ENCODE peak calls at places on chromosomes 3 and 15, in seven cellular contexts. T is bronchial epithelial cell, L is NCI-H446 treated with DMSO at 0.1 percent for 48 hours, F is Daoy, X is CD14-positive monocyte, D is small intestine, P is heart left ventricle. G is an unnamed sample.

GRCh38 chr3:193132923-193133463 is 108.0 kb upstream of the PLAAT1 start:
- DNase-seq in T (peak), L (peak), F (peak), X (no peak), D (no peak), P (no peak), G (peak)

GRCh38 chr3:195248281-195248680 is 22.7 kb downstream of the XXYLT1 start:
- DNase-seq in T (no peak), L (no peak), F (no peak), X (no peak), D (no peak), P (no peak), G (no peak)

GRCh38 chr3:179454887-179455286 is 3.6 kb upstream of the GNB4 start:
- DNase-seq in T (peak), L (no peak), F (no peak), X (no peak), D (no peak), P (no peak), G (no peak)

GRCh38 chr15:52799145-52799811 is 9.1 kb upstream of the ONECUT1 start:
- DNase-seq in T (no peak), L (no peak), F (no peak), X (no peak), D (no peak), P (no peak), G (no peak)

GRCh38 chr3:182078314-182078713 is 366.6 kb downstream of the SOX2 start:
- DNase-seq in T (no peak), L (no peak), F (no peak), X (no peak), D (no peak), P (no peak), G (no peak)

GRCh38 chr15:51939216-51939615 is 32.4 kb downstream of the LEO1 start:
- DNase-seq in T (no peak), L (no peak), F (no peak), X (no peak), D (no peak), P (no peak), G (no peak)

GRCh38 chr15:42595641-42596240 is 20.3 kb downstream of the STARD9 start:
- DNase-seq in T (no peak), L (no peak), F (no peak), X (no peak), D (no peak), P (peak), G (no peak)

GRCh38 chr3:174162550-174162949 is 696.6 kb upstream of the NAALADL2 start:
- DNase-seq in T (peak), L (no peak), F (no peak), X (no peak), D (no peak), P (no peak), G (no peak)

GRCh38 chr15:89751748-89752147 is 699 bp upstream of the MESP1 start:
- DNase-seq in T (peak), L (no peak), F (no peak), X (no peak), D (no peak), P (no peak), G (peak)

GRCh38 chr3:68817243-68817642 is 115.1 kb downstream of the TAFA4 start:
- DNase-seq in T (peak), L (no peak), F (no peak), X (no peak), D (no peak), P (no peak), G (peak)

GRCh38 chr3:155766206-155766605 is 21.3 kb upstream of the PLCH1 start:
- DNase-seq in T (peak), L (no peak), F (no peak), X (no peak), D (no peak), P (no peak), G (peak)

GRCh38 chr15:49991587-49991986 is 127.4 kb downstream of the ATP8B4 start:
- DNase-seq in T (no peak), L (no peak), F (no peak), X (no peak), D (no peak), P (no peak), G (no peak)

GRCh38 chr3:114447950-114448479 is 154.2 kb downstream of the TIGIT start:
- DNase-seq in T (no peak), L (no peak), F (no peak), X (no peak), D (no peak), P (no peak), G (no peak)